ENCODE peak calls at places on chromosomes 12 and 14, in five cellular contexts. One of them, this sample, is unnamed.

GRCh38 chr12:48197967-48198618 is 5.0 kb downstream of the OR10AD1 start:
- DNase-seq in stimulated activated CD8-positive, alpha-beta memory T cell treated with anti-CD3 and anti-CD28 coated beads, Interleukin-2, amount 100 ng/mL, for 1 hour: peak; percentile 79
- DNase-seq in AG09309: peak; percentile 65
- DNase-seq in A549: peak; percentile 93
- DNase-seq in ecto neural progenitor cell: peak; percentile 100
- DNase-seq in this sample: peak; percentile 87

GRCh38 chr14:89486961-89487360 is 69.9 kb upstream of the FOXN3 start:
- DNase-seq in stimulated activated CD8-positive, alpha-beta memory T cell treated with anti-CD3 and anti-CD28 coated beads, Interleukin-2, amount 100 ng/mL, for 1 hour: no peak
- DNase-seq in A549: no peak
- DNase-seq in AG09309: no peak
- DNase-seq in ecto neural progenitor cell: no peak
- DNase-seq in this sample: no peak

GRCh38 chr12:3071710-3072109 is 5.5 kb upstream of the TSPAN9 start:
- DNase-seq in A549: no peak
- DNase-seq in stimulated activated CD8-positive, alpha-beta memory T cell treated with anti-CD3 and anti-CD28 coated beads, Interleukin-2, amount 100 ng/mL, for 1 hour: no peak
- DNase-seq in ecto neural progenitor cell: no peak
- DNase-seq in AG09309: no peak
- DNase-seq in this sample: no peak

GRCh38 chr12:47293406-47293805 is 213.6 kb upstream of the AMIGO2 start:
- DNase-seq in stimulated activated CD8-positive, alpha-beta memory T cell treated with anti-CD3 and anti-CD28 coated beads, Interleukin-2, amount 100 ng/mL, for 1 hour: no peak
- DNase-seq in AG09309: no peak
- DNase-seq in ecto neural progenitor cell: no peak
- DNase-seq in A549: no peak
- DNase-seq in this sample: no peak

GRCh38 chr12:24853588-24853987 is 95.3 kb downstream of the BCAT1 start:
- DNase-seq in AG09309: no peak
- DNase-seq in stimulated activated CD8-positive, alpha-beta memory T cell treated with anti-CD3 and anti-CD28 coated beads, Interleukin-2, amount 100 ng/mL, for 1 hour: no peak
- DNase-seq in A549: no peak
- DNase-seq in ecto neural progenitor cell: no peak
- DNase-seq in this sample: no peak

GRCh38 chr12:89730060-89730459 is 21.4 kb upstream of the ATP2B1 start:
- DNase-seq in ecto neural progenitor cell: no peak
- DNase-seq in stimulated activated CD8-positive, alpha-beta memory T cell treated with anti-CD3 and anti-CD28 coated beads, Interleukin-2, amount 100 ng/mL, for 1 hour: no peak
- DNase-seq in A549: no peak
- DNase-seq in AG09309: no peak
- DNase-seq in this sample: no peak

GRCh38 chr12:41795066-41795465 is 349.6 kb downstream of the GXYLT1 start:
- DNase-seq in stimulated activated CD8-positive, alpha-beta memory T cell treated with anti-CD3 and anti-CD28 coated beads, Interleukin-2, amount 100 ng/mL, for 1 hour: no peak
- DNase-seq in A549: no peak
- DNase-seq in AG09309: no peak
- DNase-seq in ecto neural progenitor cell: no peak
- DNase-seq in this sample: no peak

GRCh38 chr12:70910666-70911065 is 9.9 kb downstream of the PTPRR start:
- DNase-seq in A549: no peak
- DNase-seq in AG09309: no peak
- DNase-seq in stimulated activated CD8-positive, alpha-beta memory T cell treated with anti-CD3 and anti-CD28 coated beads, Interleukin-2, amount 100 ng/mL, for 1 hour: no peak
- DNase-seq in ecto neural progenitor cell: no peak
- DNase-seq in this sample: no peak

GRCh38 chr12:70196732-70197361 is 46.4 kb upstream of the CNOT2 start:
- DNase-seq in stimulated activated CD8-positive, alpha-beta memory T cell treated with anti-CD3 and anti-CD28 coated beads, Interleukin-2, amount 100 ng/mL, for 1 hour: no peak
- DNase-seq in A549: no peak
- DNase-seq in AG09309: no peak
- DNase-seq in ecto neural progenitor cell: no peak
- DNase-seq in this sample: peak; percentile 11

GRCh38 chr12:110279976-110280783 is 867 bp upstream of the ATP2A2 start:
- DNase-seq in stimulated activated CD8-positive, alpha-beta memory T cell treated with anti-CD3 and anti-CD28 coated beads, Interleukin-2, amount 100 ng/mL, for 1 hour: peak; percentile 29
- DNase-seq in AG09309: no peak
- DNase-seq in A549: peak; percentile 72
- DNase-seq in ecto neural progenitor cell: no peak
- DNase-seq in this sample: no peak

GRCh38 chr12:63930971-63931370 is 86.5 kb downstream of the SRGAP1 start:
- DNase-seq in AG09309: peak; percentile 58
- DNase-seq in A549: no peak
- DNase-seq in stimulated activated CD8-positive, alpha-beta memory T cell treated with anti-CD3 and anti-CD28 coated beads, Interleukin-2, amount 100 ng/mL, for 1 hour: no peak
- DNase-seq in ecto neural progenitor cell: no peak
- DNase-seq in this sample: no peak

GRCh38 chr12:78149459-78149858 is 318.8 kb downstream of the NAV3 start:
- DNase-seq in stimulated activated CD8-positive, alpha-beta memory T cell treated with anti-CD3 and anti-CD28 coated beads, Interleukin-2, amount 100 ng/mL, for 1 hour: no peak
- DNase-seq in A549: no peak
- DNase-seq in ecto neural progenitor cell: no peak
- DNase-seq in AG09309: no peak
- DNase-seq in this sample: no peak

GRCh38 chr12:124188561-124189405 is 106.1 kb upstream of the RFLNA start:
- DNase-seq in stimulated activated CD8-positive, alpha-beta memory T cell treated with anti-CD3 and anti-CD28 coated beads, Interleukin-2, amount 100 ng/mL, for 1 hour: no peak
- DNase-seq in ecto neural progenitor cell: no peak
- DNase-seq in AG09309: no peak
- DNase-seq in A549: no peak
- DNase-seq in this sample: no peak

GRCh38 chr12:128783129-128783574 is 40.6 kb downstream of the SLC15A4 start:
- DNase-seq in ecto neural progenitor cell: no peak
- DNase-seq in stimulated activated CD8-positive, alpha-beta memory T cell treated with anti-CD3 and anti-CD28 coated beads, Interleukin-2, amount 100 ng/mL, for 1 hour: no peak
- DNase-seq in AG09309: no peak
- DNase-seq in A549: no peak
- DNase-seq in this sample: no peak

GRCh38 chr12:20154060-20154459 is 214.3 kb upstream of the PDE3A start:
- DNase-seq in A549: no peak
- DNase-seq in ecto neural progenitor cell: no peak
- DNase-seq in stimulated activated CD8-positive, alpha-beta memory T cell treated with anti-CD3 and anti-CD28 coated beads, Interleukin-2, amount 100 ng/mL, for 1 hour: no peak
- DNase-seq in AG09309: no peak
- DNase-seq in this sample: no peak

GRCh38 chr14:82354126-82354525 is 820.5 kb upstream of the SEL1L start:
- DNase-seq in AG09309: no peak
- DNase-seq in ecto neural progenitor cell: no peak
- DNase-seq in A549: no peak
- DNase-seq in stimulated activated CD8-positive, alpha-beta memory T cell treated with anti-CD3 and anti-CD28 coated beads, Interleukin-2, amount 100 ng/mL, for 1 hour: no peak
- DNase-seq in this sample: no peak

GRCh38 chr14:93752980-93753561 is 35.2 kb downstream of the PRIMA1 start:
- DNase-seq in A549: no peak
- DNase-seq in ecto neural progenitor cell: no peak
- DNase-seq in stimulated activated CD8-positive, alpha-beta memory T cell treated with anti-CD3 and anti-CD28 coated beads, Interleukin-2, amount 100 ng/mL, for 1 hour: no peak
- DNase-seq in AG09309: no peak
- DNase-seq in this sample: no peak

GRCh38 chr12:109134186-109134917 is 18.0 kb downstream of the ACACB start:
- DNase-seq in stimulated activated CD8-positive, alpha-beta memory T cell treated with anti-CD3 and anti-CD28 coated beads, Interleukin-2, amount 100 ng/mL, for 1 hour: no peak
- DNase-seq in ecto neural progenitor cell: peak; percentile 72
- DNase-seq in AG09309: peak; percentile 55
- DNase-seq in A549: peak; percentile 62
- DNase-seq in this sample: peak; percentile 67

GRCh38 chr14:101121399-101122113 is 218.0 kb upstream of the RTL1 start:
- DNase-seq in A549: no peak
- DNase-seq in stimulated activated CD8-positive, alpha-beta memory T cell treated with anti-CD3 and anti-CD28 coated beads, Interleukin-2, amount 100 ng/mL, for 1 hour: no peak
- DNase-seq in ecto neural progenitor cell: peak; percentile 33
- DNase-seq in AG09309: no peak
- DNase-seq in this sample: no peak

GRCh38 chr12:131589966-131590365 is 120.9 kb upstream of the SFSWAP start:
- DNase-seq in A549: no peak
- DNase-seq in ecto neural progenitor cell: no peak
- DNase-seq in stimulated activated CD8-positive, alpha-beta memory T cell treated with anti-CD3 and anti-CD28 coated beads, Interleukin-2, amount 100 ng/mL, for 1 hour: no peak
- DNase-seq in AG09309: no peak
- DNase-seq in this sample: no peak

GRCh38 chr12:46209914-46210834 is 58.7 kb downstream of the SLC38A1 start:
- DNase-seq in stimulated activated CD8-positive, alpha-beta memory T cell treated with anti-CD3 and anti-CD28 coated beads, Interleukin-2, amount 100 ng/mL, for 1 hour: no peak
- DNase-seq in AG09309: no peak
- DNase-seq in A549: no peak
- DNase-seq in ecto neural progenitor cell: no peak
- DNase-seq in this sample: no peak

GRCh38 chr14:71597955-71598659 is 334.1 kb upstream of the RGS6 start:
- DNase-seq in ecto neural progenitor cell: no peak
- DNase-seq in AG09309: no peak
- DNase-seq in stimulated activated CD8-positive, alpha-beta memory T cell treated with anti-CD3 and anti-CD28 coated beads, Interleukin-2, amount 100 ng/mL, for 1 hour: no peak
- DNase-seq in A549: no peak
- DNase-seq in this sample: no peak

GRCh38 chr12:48105321-48105866 is 485 bp downstream of the SENP1 start:
- DNase-seq in A549: peak; percentile 23
- DNase-seq in ecto neural progenitor cell: no peak
- DNase-seq in AG09309: no peak
- DNase-seq in stimulated activated CD8-positive, alpha-beta memory T cell treated with anti-CD3 and anti-CD28 coated beads, Interleukin-2, amount 100 ng/mL, for 1 hour: no peak
- DNase-seq in this sample: no peak

GRCh38 chr14:75499084-75499875 is 23.0 kb upstream of the BATF start:
- DNase-seq in ecto neural progenitor cell: no peak
- DNase-seq in stimulated activated CD8-positive, alpha-beta memory T cell treated with anti-CD3 and anti-CD28 coated beads, Interleukin-2, amount 100 ng/mL, for 1 hour: no peak
- DNase-seq in A549: no peak
- DNase-seq in AG09309: no peak
- DNase-seq in this sample: no peak

GRCh38 chr14:97107070-97107469 is 309.9 kb downstream of the VRK1 start:
- DNase-seq in AG09309: peak; percentile 21
- DNase-seq in ecto neural progenitor cell: no peak
- DNase-seq in stimulated activated CD8-positive, alpha-beta memory T cell treated with anti-CD3 and anti-CD28 coated beads, Interleukin-2, amount 100 ng/mL, for 1 hour: no peak
- DNase-seq in A549: peak; percentile 13
- DNase-seq in this sample: no peak

GRCh38 chr12:109586385-109587296 is 13.0 kb downstream of the MVK start:
- DNase-seq in ecto neural progenitor cell: no peak
- DNase-seq in A549: no peak
- DNase-seq in AG09309: no peak
- DNase-seq in stimulated activated CD8-positive, alpha-beta memory T cell treated with anti-CD3 and anti-CD28 coated beads, Interleukin-2, amount 100 ng/mL, for 1 hour: no peak
- DNase-seq in this sample: no peak

GRCh38 chr14:59510957-59511356 is 26.6 kb downstream of the JKAMP start:
- DNase-seq in stimulated activated CD8-positive, alpha-beta memory T cell treated with anti-CD3 and anti-CD28 coated beads, Interleukin-2, amount 100 ng/mL, for 1 hour: no peak
- DNase-seq in A549: no peak
- DNase-seq in AG09309: no peak
- DNase-seq in ecto neural progenitor cell: no peak
- DNase-seq in this sample: no peak

GRCh38 chr12:6074979-6075585 is 49.4 kb downstream of the VWF start:
- DNase-seq in ecto neural progenitor cell: no peak
- DNase-seq in A549: no peak
- DNase-seq in AG09309: no peak
- DNase-seq in stimulated activated CD8-positive, alpha-beta memory T cell treated with anti-CD3 and anti-CD28 coated beads, Interleukin-2, amount 100 ng/mL, for 1 hour: no peak
- DNase-seq in this sample: no peak

GRCh38 chr12:88529531-88530488 is 50.5 kb downstream of the KITLG start:
- DNase-seq in A549: no peak
- DNase-seq in AG09309: no peak
- DNase-seq in ecto neural progenitor cell: no peak
- DNase-seq in stimulated activated CD8-positive, alpha-beta memory T cell treated with anti-CD3 and anti-CD28 coated beads, Interleukin-2, amount 100 ng/mL, for 1 hour: no peak
- DNase-seq in this sample: no peak

GRCh38 chr14:50399251-50400032 is 2.8 kb upstream of the CDKL1 start:
- DNase-seq in ecto neural progenitor cell: no peak
- DNase-seq in AG09309: no peak
- DNase-seq in A549: peak; percentile 22
- DNase-seq in stimulated activated CD8-positive, alpha-beta memory T cell treated with anti-CD3 and anti-CD28 coated beads, Interleukin-2, amount 100 ng/mL, for 1 hour: no peak
- DNase-seq in this sample: no peak

GRCh38 chr14:54002653-54003052 is 46.0 kb upstream of the BMP4 start:
- DNase-seq in ecto neural progenitor cell: no peak
- DNase-seq in stimulated activated CD8-positive, alpha-beta memory T cell treated with anti-CD3 and anti-CD28 coated beads, Interleukin-2, amount 100 ng/mL, for 1 hour: no peak
- DNase-seq in AG09309: peak; percentile 67
- DNase-seq in A549: no peak
- DNase-seq in this sample: no peak

GRCh38 chr12:15289192-15289591 is 33.1 kb upstream of the PTPRO start:
- DNase-seq in stimulated activated CD8-positive, alpha-beta memory T cell treated with anti-CD3 and anti-CD28 coated beads, Interleukin-2, amount 100 ng/mL, for 1 hour: no peak
- DNase-seq in AG09309: no peak
- DNase-seq in ecto neural progenitor cell: no peak
- DNase-seq in A549: no peak
- DNase-seq in this sample: no peak

GRCh38 chr12:7645395-7646177 is 20.1 kb downstream of the APOBEC1 start:
- DNase-seq in stimulated activated CD8-positive, alpha-beta memory T cell treated with anti-CD3 and anti-CD28 coated beads, Interleukin-2, amount 100 ng/mL, for 1 hour: no peak
- DNase-seq in ecto neural progenitor cell: peak; percentile 45
- DNase-seq in AG09309: peak; percentile 3
- DNase-seq in A549: peak; percentile 46
- DNase-seq in this sample: no peak

GRCh38 chr12:45572114-45572513 is 157.4 kb upstream of the ARID2 start:
- DNase-seq in A549: no peak
- DNase-seq in ecto neural progenitor cell: no peak
- DNase-seq in AG09309: no peak
- DNase-seq in stimulated activated CD8-positive, alpha-beta memory T cell treated with anti-CD3 and anti-CD28 coated beads, Interleukin-2, amount 100 ng/mL, for 1 hour: no peak
- DNase-seq in this sample: no peak

GRCh38 chr14:64060648-64061096 is 207.9 kb downstream of the SYNE2 start:
- DNase-seq in stimulated activated CD8-positive, alpha-beta memory T cell treated with anti-CD3 and anti-CD28 coated beads, Interleukin-2, amount 100 ng/mL, for 1 hour: no peak
- DNase-seq in AG09309: no peak
- DNase-seq in ecto neural progenitor cell: peak; percentile 75
- DNase-seq in A549: peak; percentile 23
- DNase-seq in this sample: no peak